ENCODE peak calls at places on chromosomes 5 and 9, in eight cellular contexts. A is heart right ventricle, H is endothelial cell, P is fibroblast of mammary gland, G is lower leg skin, O is GM12864, D is fibroblast of the aortic adventitia, C is AG09309. S is an unnamed sample.

GRCh38 chr5:120465281-120465961 is 1.3 kb downstream of the PRR16 start:
- DNase-seq in A (peak; percentile 55), H (peak; percentile 36), P (peak; percentile 74), G (peak; percentile 90), O (no peak), D (peak; percentile 74), C (peak; percentile 29), S (peak; percentile 19)

GRCh38 chr5:173890195-173890951 is 2.2 kb downstream of the CPEB4 start:
- DNase-seq in A (peak; percentile 45), H (peak; percentile 19), P (peak; percentile 17), G (no peak), O (no peak), D (peak; percentile 66), C (no peak), S (no peak)

GRCh38 chr5:155085282-155085990 is 71.9 kb downstream of the KIF4B start:
- DNase-seq in A (no peak), H (no peak), P (peak; percentile 35), G (no peak), O (no peak), D (no peak), C (no peak), S (no peak)

GRCh38 chr5:142474426-142474825 is 149.6 kb upstream of the SPRY4 start:
- DNase-seq in A (no peak), H (no peak), P (no peak), G (no peak), O (no peak), D (no peak), C (no peak), S (no peak)

GRCh38 chr5:33105521-33105941 is 335.2 kb upstream of the TARS1 start:
- DNase-seq in A (no peak), H (no peak), P (peak; percentile 86), G (no peak), O (no peak), D (peak; percentile 97), C (no peak), S (no peak)

GRCh38 chr9:123689701-123690428 is 240.1 kb downstream of the DENND1A start:
- DNase-seq in A (no peak), H (no peak), P (no peak), G (no peak), O (no peak), D (no peak), C (no peak), S (no peak)

GRCh38 chr5:29085142-29085541 is 2046.8 kb upstream of the CDH9 start:
- DNase-seq in A (no peak), H (no peak), P (no peak), G (no peak), O (no peak), D (no peak), C (no peak), S (no peak)

GRCh38 chr5:178207183-178207916 is 3.0 kb downstream of the HNRNPAB start:
- DNase-seq in A (no peak), H (no peak), P (peak; percentile 67), G (no peak), O (no peak), D (peak; percentile 60), C (no peak), S (no peak)

GRCh38 chr9:136059851-136060670 is 35.0 kb downstream of the NACC2 start:
- DNase-seq in A (no peak), H (no peak), P (peak; percentile 35), G (peak; percentile 84), O (no peak), D (peak; percentile 17), C (peak; percentile 86), S (no peak)

GRCh38 chr5:149605998-149606721 is 24.9 kb downstream of the ARHGEF37 start:
- DNase-seq in A (no peak), H (no peak), P (peak; percentile 90), G (no peak), O (peak; percentile 67), D (peak; percentile 92), C (peak; percentile 57), S (peak; percentile 62)

GRCh38 chr5:179323026-179323571 is 22.2 kb downstream of the ADAMTS2 start:
- DNase-seq in A (peak; percentile 5), H (no peak), P (no peak), G (peak; percentile 70), O (no peak), D (no peak), C (no peak), S (no peak)

GRCh38 chr5:168578006-168578405 is 1.2 kb downstream of the PANK3 start:
- DNase-seq in A (no peak), H (no peak), P (peak; percentile 56), G (no peak), O (no peak), D (peak; percentile 30), C (no peak), S (peak; percentile 21)

GRCh38 chr5:12023614-12024241 is 119.5 kb upstream of the CTNND2 start:
- DNase-seq in A (no peak), H (peak; percentile 40), P (peak; percentile 45), G (no peak), O (peak; percentile 3), D (peak; percentile 38), C (peak; percentile 1), S (peak; percentile 21)

GRCh38 chr5:170291324-170291847 is 6.2 kb downstream of the LCP2 start:
- DNase-seq in A (no peak), H (no peak), P (no peak), G (no peak), O (no peak), D (no peak), C (no peak), S (no peak)

GRCh38 chr9:27787941-27788340 is 214.7 kb upstream of the C9orf72 start:
- DNase-seq in A (no peak), H (no peak), P (no peak), G (no peak), O (no peak), D (no peak), C (no peak), S (no peak)
- TF ChIP-seq CTCF in A (no peak), H (no peak), P (no peak), G (no peak), O (no peak), D (no peak), C (no peak), S (no peak)

DNA sequence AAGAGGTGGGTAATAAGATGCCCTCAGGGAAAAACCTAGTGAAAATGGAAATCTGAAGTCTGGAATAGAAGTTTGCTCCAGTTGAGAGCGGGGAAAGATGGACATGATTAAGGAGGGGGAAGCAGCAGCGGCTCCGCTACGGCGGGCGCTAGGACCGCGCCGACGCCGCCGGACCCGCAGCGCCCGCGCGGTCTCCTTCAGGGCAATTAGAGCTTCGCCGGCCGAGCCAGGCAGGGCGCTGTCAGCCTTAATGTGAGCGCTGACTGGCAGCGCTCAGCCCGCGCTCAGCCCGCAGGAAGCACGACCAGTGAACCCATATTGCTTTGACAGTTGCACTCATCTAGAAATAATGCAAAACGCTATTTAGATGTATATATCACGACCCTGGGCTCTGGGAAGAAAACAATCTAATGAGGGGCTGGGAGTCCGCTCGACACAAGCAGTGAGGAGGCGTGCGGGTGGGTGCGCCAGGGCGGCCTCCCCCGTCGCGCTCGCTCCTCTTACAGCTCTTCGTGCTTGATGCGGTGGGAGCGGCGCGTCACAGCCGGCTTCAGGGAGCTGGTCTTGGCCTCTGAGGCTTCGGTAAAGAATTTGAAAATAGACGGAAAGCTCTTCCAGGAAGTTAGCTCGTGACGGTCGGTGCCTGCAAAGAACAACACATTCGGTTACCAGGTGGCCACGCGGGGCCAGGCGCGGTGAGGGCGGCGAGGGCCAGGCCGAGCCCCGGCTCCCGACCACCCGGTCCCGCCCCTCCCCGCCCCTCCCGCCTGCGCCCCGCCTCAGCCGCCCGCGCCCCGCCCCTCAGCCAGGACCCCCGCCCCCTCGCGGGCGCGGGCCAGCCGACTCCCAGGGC is 37.7 kb downstream of the NR2F1 start:
- DNase-seq in A (peak; percentile 72), H (peak; percentile 71), P (peak; percentile 63), G (peak; percentile 87), O (no peak), D (peak; percentile 43), C (no peak), S (peak; percentile 80)
- TF ChIP-seq CTCF in A (peak; percentile 23), H (no peak), P (no peak), G (no peak), O (peak; percentile 8), D (peak; percentile 5), C (no peak), S (peak; percentile 44)

DNA sequence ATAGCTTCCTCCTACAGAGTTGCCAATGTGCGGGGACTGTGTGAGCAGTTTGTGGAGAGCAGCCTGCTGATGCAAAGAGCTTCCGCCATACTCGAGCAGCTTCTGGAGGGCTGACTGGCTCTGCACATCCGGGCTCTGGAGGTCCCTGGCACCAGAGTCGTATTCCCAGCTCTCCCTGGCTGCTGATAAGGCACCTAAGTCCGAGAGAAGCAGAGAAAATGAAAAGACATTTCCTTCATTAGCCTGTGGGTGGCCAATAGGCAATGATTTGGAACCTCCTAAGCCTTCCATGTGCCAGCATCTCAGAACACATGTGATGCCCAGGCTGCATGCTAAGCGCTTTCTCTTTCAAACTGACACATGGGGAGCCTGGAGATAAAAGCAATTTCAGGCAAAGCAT is 94.3 kb downstream of the TSSK1B start:
- DNase-seq in A (peak; percentile 17), H (no peak), P (no peak), G (no peak), O (no peak), D (peak; percentile 56), C (no peak), S (no peak)
- TF ChIP-seq CTCF in A (peak; percentile 20), H (no peak), P (no peak), G (no peak), O (peak; percentile 16), D (peak; percentile 40), C (no peak), S (no peak)

GRCh38 chr5:95862636-95863382 is 40.3 kb upstream of the GLRX start:
- DNase-seq in A (no peak), H (no peak), P (no peak), G (peak; percentile 34), O (no peak), D (no peak), C (no peak), S (no peak)

GRCh38 chr5:95861221-95861857 is 38.8 kb upstream of the GLRX start:
- DNase-seq in A (peak; percentile 43), H (no peak), P (peak; percentile 99), G (peak; percentile 94), O (no peak), D (peak; percentile 98), C (peak; percentile 98), S (no peak)

GRCh38 chr5:95863383-95863757 is 40.8 kb upstream of the GLRX start:
- DNase-seq in A (no peak), H (no peak), P (peak; percentile 91), G (peak; percentile 85), O (no peak), D (peak; percentile 83), C (no peak), S (no peak)

GRCh38 chr5:95864456-95864855 is 41.9 kb upstream of the GLRX start:
- DNase-seq in A (no peak), H (no peak), P (no peak), G (no peak), O (no peak), D (no peak), C (no peak), S (no peak)

DNA sequence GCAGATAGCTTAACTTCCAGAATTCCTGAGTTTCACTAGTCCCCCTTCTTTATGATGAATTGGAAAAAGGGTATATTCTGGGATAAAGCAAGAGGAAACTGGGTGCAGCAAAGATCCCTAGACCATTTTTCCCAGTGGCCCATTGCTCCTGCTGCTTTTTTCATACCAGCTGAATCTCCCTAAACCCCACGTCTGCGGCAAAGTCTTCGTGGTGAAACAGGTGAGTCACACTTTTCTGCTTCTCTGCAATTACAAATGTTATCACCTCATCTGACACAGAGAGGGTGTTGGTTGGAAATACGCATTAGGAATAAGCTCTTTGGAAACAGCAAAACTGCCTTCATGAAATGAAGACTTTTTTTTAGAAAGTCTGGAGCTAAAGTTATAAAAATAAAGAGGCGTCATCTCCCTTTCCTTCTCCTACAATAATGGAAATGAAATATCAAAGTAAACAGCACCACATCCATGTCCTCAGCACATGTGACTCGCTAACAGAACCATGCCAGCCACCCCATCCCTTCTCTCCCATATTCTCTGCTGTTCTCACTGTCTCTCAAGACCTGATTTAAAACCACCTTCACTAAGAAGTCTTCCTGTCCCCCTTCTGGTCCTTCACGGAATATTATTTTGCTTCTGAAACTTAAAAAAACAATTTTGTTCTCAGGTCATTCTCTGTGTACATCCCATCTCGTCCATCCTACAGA is 39.5 kb upstream of the GLRX start:
- DNase-seq in A (no peak), H (no peak), P (peak; percentile 79), G (peak; percentile 34), O (no peak), D (peak; percentile 59), C (peak; percentile 63), S (no peak)
- TF ChIP-seq CTCF in A (no peak), H (peak; percentile 21), P (peak; percentile 16), G (no peak), O (peak; percentile 26), D (peak; percentile 16), C (peak; percentile 23), S (no peak)